ENCODE peak calls at places on chromosome 21, in five cellular contexts. One of them, this sample, is unnamed. For H3K4me1, the result is how much of the 10 kb centered on the place peaks cover.

GRCh38 chr21:25240974-25241373 is 366.3 kb downstream of the MRPL39 start:
- DNase-seq in SJSA1: no peak
- DNase-seq in ovary: no peak
- DNase-seq in Peyer's patch: no peak
- DNase-seq in DND-41: no peak
- DNase-seq in this sample: no peak

GRCh38 chr21:23162213-23162946 is 2164.2 kb downstream of the NCAM2 start:
- DNase-seq in SJSA1: no peak
- DNase-seq in ovary: no peak
- DNase-seq in Peyer's patch: no peak
- DNase-seq in DND-41: no peak
- DNase-seq in this sample: no peak

GRCh38 chr21:19510653-19511052 is 1107.1 kb upstream of the TMPRSS15 start:
- DNase-seq in SJSA1: no peak
- DNase-seq in ovary: no peak
- DNase-seq in Peyer's patch: no peak
- DNase-seq in DND-41: no peak
- DNase-seq in this sample: no peak

GRCh38 chr21:29078884-29079765 is 5.7 kb upstream of the CCT8 start:
- DNase-seq in SJSA1: peak
- DNase-seq in ovary: no peak
- DNase-seq in Peyer's patch: no peak
- DNase-seq in DND-41: peak
- DNase-seq in this sample: peak

GRCh38 chr21:30714436-30714835 is 4.1 kb downstream of the KRTAP21-3 start:
- DNase-seq in SJSA1: no peak
- DNase-seq in ovary: no peak
- DNase-seq in Peyer's patch: no peak
- DNase-seq in DND-41: no peak
- DNase-seq in this sample: no peak

GRCh38 chr21:23858878-23859277 is 1748.4 kb downstream of the MRPL39 start:
- DNase-seq in SJSA1: no peak
- DNase-seq in ovary: no peak
- DNase-seq in Peyer's patch: no peak
- DNase-seq in DND-41: peak
- DNase-seq in this sample: no peak

GRCh38 chr21:26743524-26743923 is 101.7 kb downstream of the ADAMTS1 start:
- DNase-seq in SJSA1: no peak
- DNase-seq in ovary: no peak
- DNase-seq in Peyer's patch: no peak
- DNase-seq in DND-41: no peak
- DNase-seq in this sample: no peak

GRCh38 chr21:25161571-25161970 is 445.7 kb downstream of the MRPL39 start:
- DNase-seq in SJSA1: no peak
- DNase-seq in ovary: no peak
- DNase-seq in Peyer's patch: no peak
- DNase-seq in DND-41: no peak
- DNase-seq in this sample: no peak

GRCh38 chr21:16343776-16344175 is 614.0 kb downstream of the USP25 start:
- DNase-seq in SJSA1: no peak
- DNase-seq in ovary: no peak
- DNase-seq in Peyer's patch: no peak
- DNase-seq in DND-41: no peak
- DNase-seq in this sample: no peak

GRCh38 chr21:25657140-25657539 is 18.1 kb downstream of the JAM2 start:
- DNase-seq in SJSA1: no peak
- DNase-seq in ovary: no peak
- DNase-seq in Peyer's patch: no peak
- DNase-seq in DND-41: no peak
- DNase-seq in this sample: no peak

GRCh38 chr21:18951291-18952038 is 547.9 kb upstream of the TMPRSS15 start:
- DNase-seq in SJSA1: no peak
- DNase-seq in ovary: no peak
- DNase-seq in Peyer's patch: no peak
- DNase-seq in DND-41: peak
- DNase-seq in this sample: no peak

GRCh38 chr21:25607812-25608737 is 794 bp upstream of the MRPL39 start:
- DNase-seq in SJSA1: peak
- DNase-seq in ovary: peak
- DNase-seq in Peyer's patch: peak
- DNase-seq in DND-41: peak
- DNase-seq in this sample: peak

GRCh38 chr21:33854604-33855003 is 61.0 kb downstream of the ATP5PO start:
- DNase-seq in SJSA1: no peak
- DNase-seq in ovary: no peak
- DNase-seq in Peyer's patch: no peak
- DNase-seq in DND-41: no peak
- DNase-seq in this sample: no peak

GRCh38 chr21:44578371-44579055 is 1.9 kb downstream of the KRTAP10-5 start:
- DNase-seq in SJSA1: no peak
- DNase-seq in ovary: no peak
- DNase-seq in Peyer's patch: no peak
- DNase-seq in DND-41: no peak
- DNase-seq in this sample: no peak

GRCh38 chr21:44819283-44820243 is 1.7 kb upstream of the SUMO3 start:
- DNase-seq in SJSA1: no peak
- DNase-seq in ovary: no peak
- DNase-seq in Peyer's patch: no peak
- DNase-seq in DND-41: no peak
- DNase-seq in this sample: no peak

GRCh38 chr21:43799301-43799840 is 10.0 kb downstream of the RRP1 start:
- DNase-seq in SJSA1: no peak
- DNase-seq in ovary: no peak
- DNase-seq in Peyer's patch: no peak
- DNase-seq in DND-41: no peak
- DNase-seq in this sample: no peak

GRCh38 chr21:15122241-15122640 is 57.4 kb upstream of the NRIP1 start:
- DNase-seq in SJSA1: no peak
- DNase-seq in ovary: no peak
- DNase-seq in Peyer's patch: no peak
- DNase-seq in DND-41: no peak
- DNase-seq in this sample: no peak

GRCh38 chr21:17466166-17466565 is 46.7 kb upstream of the CXADR start:
- DNase-seq in SJSA1: no peak
- DNase-seq in ovary: no peak
- DNase-seq in Peyer's patch: no peak
- DNase-seq in DND-41: no peak
- DNase-seq in this sample: no peak

GRCh38 chr21:16287060-16287459 is 557.3 kb downstream of the USP25 start:
- DNase-seq in SJSA1: no peak
- DNase-seq in ovary: no peak
- DNase-seq in Peyer's patch: no peak
- DNase-seq in DND-41: no peak
- DNase-seq in this sample: no peak

GRCh38 chr21:18174370-18174769 is 70.3 kb upstream of the CHODL start:
- DNase-seq in SJSA1: no peak
- DNase-seq in ovary: no peak
- DNase-seq in Peyer's patch: no peak
- DNase-seq in DND-41: no peak
- DNase-seq in this sample: no peak

GRCh38 chr21:36325373-36326010 is 5.5 kb downstream of the MORC3 start:
- DNase-seq in SJSA1: no peak
- DNase-seq in ovary: no peak
- DNase-seq in Peyer's patch: no peak
- DNase-seq in DND-41: no peak
- DNase-seq in this sample: no peak

GRCh38 chr21:17903029-17903806 is 84.1 kb upstream of the C21orf91 start:
- DNase-seq in SJSA1: no peak
- DNase-seq in ovary: no peak
- DNase-seq in Peyer's patch: no peak
- DNase-seq in DND-41: no peak
- DNase-seq in this sample: peak

GRCh38 chr21:16594191-16594590 is 864.4 kb downstream of the USP25 start:
- DNase-seq in SJSA1: no peak
- DNase-seq in ovary: no peak
- DNase-seq in Peyer's patch: no peak
- DNase-seq in DND-41: no peak
- DNase-seq in this sample: no peak

GRCh38 chr21:16264314-16264713 is 534.5 kb downstream of the USP25 start:
- DNase-seq in SJSA1: no peak
- DNase-seq in ovary: no peak
- DNase-seq in Peyer's patch: no peak
- DNase-seq in DND-41: no peak
- DNase-seq in this sample: no peak

GRCh38 chr21:32560896-32561295 is 24.4 kb downstream of the TCP10L start:
- DNase-seq in SJSA1: no peak
- DNase-seq in ovary: no peak
- DNase-seq in Peyer's patch: no peak
- DNase-seq in DND-41: no peak
- DNase-seq in this sample: no peak

GRCh38 chr21:23886828-23887708 is 1720.2 kb downstream of the MRPL39 start:
- DNase-seq in SJSA1: no peak
- DNase-seq in ovary: no peak
- DNase-seq in Peyer's patch: no peak
- DNase-seq in DND-41: no peak
- DNase-seq in this sample: no peak

GRCh38 chr21:31354604-31355443 is 10.8 kb upstream of the TIAM1 start:
- DNase-seq in SJSA1: peak
- DNase-seq in ovary: no peak
- DNase-seq in Peyer's patch: no peak
- DNase-seq in DND-41: peak
- DNase-seq in this sample: peak

GRCh38 chr21:25370311-25370744 is 237.0 kb downstream of the MRPL39 start:
- DNase-seq in SJSA1: peak
- DNase-seq in ovary: no peak
- DNase-seq in Peyer's patch: no peak
- DNase-seq in DND-41: no peak
- DNase-seq in this sample: no peak

GRCh38 chr21:34948157-34948556 is 100.9 kb downstream of the RUNX1 start:
- DNase-seq in SJSA1: no peak
- DNase-seq in ovary: no peak
- DNase-seq in Peyer's patch: no peak
- DNase-seq in DND-41: no peak
- DNase-seq in this sample: no peak

GRCh38 chr21:34947122-34947534 is 102.0 kb downstream of the RUNX1 start:
- DNase-seq in SJSA1: no peak
- DNase-seq in ovary: no peak
- DNase-seq in Peyer's patch: no peak
- DNase-seq in DND-41: no peak
- DNase-seq in this sample: no peak

GRCh38 chr21:34944015-34944755 is 104.9 kb downstream of the RUNX1 start:
- DNase-seq in SJSA1: no peak
- DNase-seq in ovary: no peak
- DNase-seq in Peyer's patch: no peak
- DNase-seq in DND-41: no peak
- DNase-seq in this sample: no peak

GRCh38 chr21:34945288-34945687 is 103.8 kb downstream of the RUNX1 start:
- DNase-seq in SJSA1: no peak
- DNase-seq in ovary: no peak
- DNase-seq in Peyer's patch: no peak
- DNase-seq in DND-41: no peak
- DNase-seq in this sample: no peak

DNA sequence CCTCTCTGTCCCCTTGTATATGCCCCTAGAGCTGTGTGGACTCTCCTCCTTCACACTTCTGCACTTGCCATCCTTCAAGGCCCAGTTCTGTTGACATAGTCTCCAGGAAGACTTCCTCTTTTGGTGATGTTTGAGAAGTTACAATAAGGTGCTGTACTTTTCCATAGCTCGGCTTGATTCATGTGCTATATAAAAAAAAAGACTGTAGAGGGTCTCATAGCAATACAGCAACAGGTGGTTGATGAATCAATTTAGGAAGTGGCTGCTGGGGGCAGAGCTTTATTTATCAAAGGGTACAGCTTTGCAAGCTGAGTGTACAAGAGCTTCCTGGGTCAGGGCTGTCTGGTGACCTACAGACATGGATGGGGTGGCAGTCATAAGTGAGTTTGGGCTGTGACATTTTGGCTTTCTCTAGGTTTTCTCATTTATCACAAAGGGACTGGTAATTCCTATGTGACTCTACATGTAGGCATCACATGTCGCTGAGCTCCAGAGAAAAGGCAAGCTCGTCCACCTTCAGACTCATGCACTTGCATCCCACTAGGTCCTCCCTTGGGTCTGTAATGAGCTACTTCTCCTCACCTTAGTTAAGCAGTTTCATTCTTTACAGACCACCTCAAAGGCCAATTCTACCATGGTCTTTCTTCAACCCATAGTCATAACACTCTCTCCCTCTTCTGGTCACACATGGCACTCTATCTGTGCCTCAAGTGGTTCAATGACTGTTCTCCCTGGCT is 102.5 kb downstream of the RUNX1 start:
- DNase-seq in SJSA1: no peak
- DNase-seq in ovary: no peak
- DNase-seq in Peyer's patch: no peak
- DNase-seq in DND-41: no peak
- DNase-seq in this sample: no peak
- H3K4me1 ChIP-seq in SJSA1: under half
- H3K4me1 ChIP-seq in ovary: under half
- H3K4me1 ChIP-seq in Peyer's patch: under half
- H3K4me1 ChIP-seq in DND-41: under half
- H3K4me1 ChIP-seq in this sample: half or more

GRCh38 chr21:38659936-38660332 is 145.8 kb upstream of the ETS2 start:
- DNase-seq in SJSA1: no peak
- DNase-seq in ovary: no peak
- DNase-seq in Peyer's patch: no peak
- DNase-seq in DND-41: no peak
- DNase-seq in this sample: no peak
- H3K4me3 ChIP-seq in SJSA1: no peak
- H3K4me3 ChIP-seq in ovary: peak
- H3K4me3 ChIP-seq in Peyer's patch: peak
- H3K4me3 ChIP-seq in DND-41: no peak
- H3K4me3 ChIP-seq in this sample: no peak

GRCh38 chr21:42525676-42526378 is 12.2 kb downstream of the SLC37A1 start:
- DNase-seq in SJSA1: no peak
- DNase-seq in ovary: no peak
- DNase-seq in Peyer's patch: no peak
- DNase-seq in DND-41: no peak
- DNase-seq in this sample: no peak
- H3K4me1 ChIP-seq in SJSA1: under half
- H3K4me1 ChIP-seq in ovary: under half
- H3K4me1 ChIP-seq in Peyer's patch: half or more
- H3K4me1 ChIP-seq in DND-41: under half
- H3K4me1 ChIP-seq in this sample: under half

DNA sequence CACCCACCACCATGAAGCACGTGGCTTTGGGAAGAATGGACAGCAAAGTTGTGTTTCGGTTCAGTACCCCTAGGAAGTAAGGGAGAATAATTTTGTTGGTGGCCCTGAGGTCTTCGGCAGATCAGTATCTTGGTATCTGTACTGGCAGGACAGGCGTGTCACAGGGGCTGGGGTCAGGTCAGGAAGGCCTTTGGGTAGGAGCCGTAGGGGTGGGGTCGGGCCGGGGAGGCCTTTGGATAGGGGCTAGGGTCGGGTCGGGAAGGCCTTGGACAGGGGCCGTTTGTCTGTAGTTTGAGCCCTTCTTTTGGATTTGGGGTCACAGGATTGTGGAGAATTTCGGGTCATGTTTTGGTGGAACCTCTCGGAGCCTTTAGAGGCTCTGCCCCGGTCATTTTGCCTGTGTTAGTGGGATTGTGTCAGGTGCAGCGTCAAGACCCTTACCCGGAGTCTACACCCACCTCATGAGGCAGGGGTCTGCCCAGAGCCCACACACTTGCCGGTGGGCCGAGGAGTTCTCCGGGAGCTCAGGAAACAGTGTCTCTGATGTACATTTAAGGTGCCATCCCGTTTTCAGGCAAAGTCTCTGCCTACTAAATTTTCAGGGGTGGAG is 75.3 kb upstream of the COL6A1 start:
- DNase-seq in SJSA1: no peak
- DNase-seq in ovary: peak
- DNase-seq in Peyer's patch: no peak
- DNase-seq in DND-41: no peak
- DNase-seq in this sample: no peak
- H3K4me3 ChIP-seq in SJSA1: no peak
- H3K4me3 ChIP-seq in ovary: no peak
- H3K4me3 ChIP-seq in Peyer's patch: no peak
- H3K4me3 ChIP-seq in DND-41: no peak
- H3K4me3 ChIP-seq in this sample: no peak